ENCODE peak calls at places on chromosomes 12 and 14, in five cellular contexts. A is CD4-positive, alpha-beta T cell; C is cardiac muscle cell; E is endothelial cell; G is psoas muscle. S is an unnamed sample.

GRCh38 chr12:50458606-50459005 is 46.2 kb upstream of the DIP2B start:
- DNase-seq in E (no peak), C (no peak), A (no peak), G (no peak), S (no peak)

GRCh38 chr12:66304296-66304915 is 2.1 kb downstream of the HELB start:
- DNase-seq in E (no peak), C (no peak), A (no peak), G (no peak), S (no peak)

GRCh38 chr12:51793201-51793600 is 55.3 kb downstream of the FIGNL2 start:
- DNase-seq in E (no peak), C (no peak), A (no peak), G (no peak), S (no peak)

GRCh38 chr14:95248422-95248821 is 71.3 kb downstream of the CLMN start:
- DNase-seq in A (no peak), G (no peak), E (no peak), C (no peak), S (no peak)

GRCh38 chr14:68145539-68145938 is 326.0 kb downstream of the RAD51B start:
- DNase-seq in A (no peak), E (no peak), G (no peak), C (no peak), S (no peak)

GRCh38 chr14:73728106-73729014 is 14.2 kb upstream of the PNMA1 start:
- DNase-seq in A (peak; percentile 84), C (peak; percentile 86), E (peak; percentile 95), G (peak; percentile 92), S (peak; percentile 84)

GRCh38 chr14:102097441-102098135 is 10.7 kb upstream of the HSP90AA1 start:
- DNase-seq in A (no peak), G (no peak), C (no peak), E (no peak), S (no peak)

GRCh38 chr14:79295385-79295784 is 915.9 kb downstream of the DIO2 start:
- DNase-seq in E (no peak), A (no peak), C (no peak), G (no peak), S (no peak)

DNA sequence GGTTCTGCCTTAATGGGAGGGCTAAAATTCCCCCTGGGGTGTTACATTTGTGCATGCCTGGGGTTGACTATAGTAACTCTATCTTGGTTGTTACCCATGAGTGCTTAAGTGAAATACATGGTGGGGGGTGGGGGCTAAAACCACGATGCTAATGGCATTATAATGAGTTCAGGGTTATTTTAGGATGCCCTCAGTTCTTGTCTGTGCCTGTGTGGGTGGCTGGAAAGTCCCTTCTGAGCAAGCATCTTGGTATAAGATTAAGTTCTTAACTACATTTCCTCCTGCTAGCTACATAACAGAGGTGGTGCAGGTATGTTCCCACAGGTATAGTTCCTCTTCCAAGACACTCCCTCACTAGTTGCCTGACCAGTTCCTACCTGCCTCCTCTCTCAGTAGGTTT is 822.3 kb downstream of the LRFN5 start:
- DNase-seq in C (no peak), A (no peak), G (no peak), E (no peak), S (no peak)
- TF ChIP-seq CTCF in C (no peak), A (no peak), G (no peak), E (no peak), S (no peak)

DNA sequence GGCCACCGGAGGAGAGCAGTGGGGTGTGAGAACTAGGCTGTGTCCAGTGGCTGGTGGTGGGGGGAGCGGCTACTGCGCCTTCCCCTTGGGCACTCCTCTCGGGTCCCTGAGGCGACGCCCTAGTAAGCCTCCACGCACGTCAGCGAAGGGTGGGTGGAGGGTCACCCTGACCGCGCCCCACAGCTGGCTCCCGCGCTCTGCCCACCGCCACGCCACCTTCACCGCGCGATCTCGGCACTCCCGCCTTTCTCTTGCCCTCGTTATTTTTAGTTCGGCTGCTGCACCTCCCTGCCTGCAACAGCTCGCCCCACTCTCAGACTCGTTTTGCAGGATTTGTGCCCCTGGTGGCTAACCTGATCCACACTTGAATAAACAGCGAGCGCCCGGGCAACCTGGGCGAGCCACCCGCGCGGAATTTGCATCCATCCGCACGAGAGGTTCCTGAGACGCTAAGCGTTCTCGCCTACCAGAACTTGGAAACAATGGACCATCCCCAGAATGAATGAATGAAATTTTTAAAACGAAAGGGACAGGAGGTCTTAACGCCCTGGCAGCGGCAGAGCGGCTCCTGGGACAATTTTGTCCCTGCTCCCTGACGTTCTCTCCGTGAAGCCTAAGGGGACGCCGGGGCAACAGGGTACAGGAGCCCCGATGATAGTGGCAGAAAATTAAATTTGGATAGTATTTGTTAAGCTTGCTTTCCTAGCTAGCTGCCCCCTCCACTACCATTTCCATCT is 7.0 kb upstream of the BMP4 start:
- DNase-seq in A (no peak), G (no peak), E (peak; percentile 57), C (peak; percentile 65), S (no peak)
- TF ChIP-seq CTCF in A (no peak), G (peak; percentile 16), E (peak; percentile 38), C (peak; percentile 47), S (no peak)

DNA sequence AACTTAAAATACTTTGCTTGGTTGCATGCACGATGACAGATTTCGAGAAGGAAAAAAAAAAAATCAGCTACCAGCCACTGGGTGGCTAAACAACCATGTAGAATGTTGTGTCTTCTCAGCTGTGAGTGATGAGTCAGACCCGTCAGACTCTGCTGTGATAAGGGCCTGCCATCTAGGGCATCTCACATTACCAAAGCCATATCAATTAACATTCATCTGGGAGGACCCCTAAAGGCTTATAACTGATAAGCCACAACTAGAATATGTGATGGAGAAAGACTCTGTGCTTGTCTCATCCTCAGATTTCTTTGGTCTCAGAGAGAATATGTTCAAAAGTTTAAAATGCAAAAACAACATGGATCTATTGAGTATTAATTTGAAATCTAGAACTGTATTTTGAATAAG is 111.5 kb downstream of the PAX9 start:
- DNase-seq in A (no peak), E (no peak), C (no peak), G (no peak), S (no peak)
- TF ChIP-seq CTCF in A (no peak), E (no peak), C (no peak), G (no peak), S (no peak)

DNA sequence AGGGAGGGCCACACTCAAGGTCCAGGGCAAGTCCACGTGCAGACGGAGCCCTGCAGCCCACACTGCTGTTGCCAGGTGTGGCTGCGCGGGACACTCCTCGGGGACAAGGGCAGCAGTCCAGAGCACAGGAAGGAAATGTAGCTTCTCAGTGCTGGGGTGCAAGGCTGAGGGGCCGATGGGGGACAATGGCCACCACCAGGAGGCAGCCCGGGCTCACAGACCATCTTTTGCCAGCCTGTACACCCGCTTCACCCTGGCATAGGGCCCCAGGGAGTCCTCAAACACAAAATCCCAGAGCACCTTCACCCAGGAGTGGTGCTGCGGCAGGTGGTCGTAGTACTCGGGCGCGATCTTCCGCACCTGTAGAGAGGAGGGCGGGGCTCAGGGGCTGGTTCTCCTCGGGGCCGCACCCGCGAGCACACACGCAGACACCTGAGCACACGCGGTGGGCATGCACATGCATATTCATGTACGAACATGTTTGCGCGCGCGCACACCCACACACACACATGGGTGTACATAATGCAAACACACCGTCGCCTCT is 12.8 kb downstream of the DEGS2 start:
- DNase-seq in C (no peak), E (no peak), G (no peak), A (no peak), S (no peak)
- TF ChIP-seq CTCF in C (no peak), E (no peak), G (no peak), A (peak; percentile 21), S (no peak)

DNA sequence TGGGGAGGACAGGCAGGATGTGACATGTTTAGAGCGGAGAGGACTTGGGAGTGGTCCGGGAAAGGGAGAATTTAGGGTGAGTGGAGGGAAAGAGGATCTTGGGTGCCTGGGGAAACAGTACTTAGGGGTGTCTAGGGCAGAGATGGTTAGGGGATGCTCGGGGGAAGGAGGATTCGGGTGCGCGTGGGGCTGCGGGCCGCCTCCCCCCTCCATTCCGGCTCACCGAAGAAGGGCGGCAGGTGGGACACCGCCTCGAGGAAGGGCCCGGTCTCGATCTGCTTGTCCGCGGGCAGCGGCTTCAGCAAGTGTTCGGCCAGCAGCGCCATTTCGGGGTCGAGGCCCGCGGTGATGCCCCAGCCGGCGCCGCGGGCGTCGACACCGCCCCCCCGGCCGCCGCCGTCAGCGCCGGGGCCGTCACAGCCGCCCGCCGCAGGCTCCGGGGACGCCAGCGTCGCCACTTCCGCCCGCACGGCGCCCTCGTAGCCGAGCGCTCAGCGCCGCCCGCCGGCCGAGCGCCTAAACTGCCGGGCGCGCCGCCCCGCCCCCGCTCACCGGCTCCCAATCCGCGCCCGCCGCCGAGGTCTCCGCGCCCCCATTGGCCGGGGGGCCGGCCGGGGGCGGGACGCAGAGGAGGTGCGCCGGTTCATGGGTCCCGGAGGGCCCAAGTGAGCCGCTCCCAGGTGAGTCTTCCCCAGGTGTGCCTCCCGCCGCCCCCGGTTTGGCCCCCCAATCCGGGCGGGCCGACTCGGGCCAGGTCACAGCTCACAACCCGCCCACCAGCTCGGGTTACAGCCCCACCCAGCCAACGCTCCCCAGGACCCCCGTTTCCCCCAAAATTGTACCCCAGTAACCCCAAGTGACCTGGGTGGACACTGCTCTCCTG is at the start of gene GLTP:
- DNase-seq in C (peak; percentile 95), G (peak; percentile 93), E (peak; percentile 91), A (peak; percentile 87), S (peak; percentile 42)
- TF ChIP-seq CTCF in C (peak; percentile 20), G (peak; percentile 75), E (no peak), A (no peak), S (peak; percentile 14)

GRCh38 chr12:29398495-29398894 is 17.5 kb upstream of the ERGIC2 start:
- DNase-seq in E (no peak), G (no peak), A (no peak), C (no peak), S (no peak)
- TF ChIP-seq CTCF in E (no peak), G (no peak), A (no peak), C (no peak), S (no peak)

GRCh38 chr14:29913550-29913949 is 14.1 kb downstream of the PRKD1 start:
- DNase-seq in E (no peak), G (no peak), A (no peak), C (no peak), S (no peak)
- TF ChIP-seq CTCF in E (no peak), G (no peak), A (no peak), C (no peak), S (no peak)

GRCh38 chr14:58398895-58399294 is 3.2 kb downstream of the TOMM20L start:
- DNase-seq in E (no peak), G (no peak), C (no peak), A (no peak), S (no peak)

GRCh38 chr14:58395815-58396626 is at the start of gene TOMM20L:
- DNase-seq in E (peak; percentile 88), A (peak; percentile 64), G (peak; percentile 83), C (peak; percentile 81), S (peak; percentile 36)

GRCh38 chr14:58398495-58398894 is 2.8 kb downstream of the TOMM20L start:
- DNase-seq in C (no peak), A (no peak), G (no peak), E (no peak), S (no peak)

DNA sequence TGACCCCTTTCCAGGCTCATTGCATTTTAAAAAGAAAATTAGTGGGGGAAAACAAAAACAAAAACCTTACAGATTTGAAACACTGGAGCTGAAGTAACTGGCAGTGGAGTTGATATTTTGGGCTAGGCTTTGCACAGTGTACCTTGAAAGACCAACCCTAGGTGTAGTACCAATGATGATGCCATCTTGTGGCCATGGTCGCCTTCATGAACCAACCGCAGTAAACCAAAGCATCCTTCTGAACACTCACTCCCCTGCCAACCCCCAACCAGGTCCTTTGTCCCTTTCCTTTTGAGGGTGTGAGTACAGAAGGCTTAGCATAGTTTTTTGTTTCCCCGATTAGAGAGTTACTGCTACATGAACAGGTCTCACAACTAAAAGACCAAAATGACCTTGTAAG is 5.9 kb downstream of the TOMM20L start:
- DNase-seq in G (no peak), E (no peak), C (no peak), A (no peak), S (no peak)
- TF ChIP-seq CTCF in G (no peak), E (no peak), C (no peak), A (no peak), S (no peak)

S was measured in omental fat pad.